ENCODE peak calls at places on chromosomes 7 and 10, in six cellular contexts. L is CD8-positive, alpha-beta T cell; C is pons; X is right cardiac atrium; V is stimulated activated CD8-positive, alpha-beta memory T cell treated with anti-CD3 and anti-CD28 coated beads, Interleukin-15, amount 100 ng/mL, for 24 hours; P is nucleus accumbens. G is an unnamed sample.

GRCh38 chr10:12586724-12587123 is 237.4 kb downstream of the CAMK1D start:
- DNase-seq in L (no peak), C (no peak), X (no peak), V (no peak), P (no peak), G (no peak)

GRCh38 chr10:43340619-43341018 is 30.8 kb upstream of the FXYD4 start:
- DNase-seq in L (no peak), C (no peak), X (no peak), V (no peak), P (no peak), G (no peak)

GRCh38 chr7:111841596-111842209 is 279.4 kb upstream of the IMMP2L start:
- DNase-seq in L (no peak), C (no peak), X (no peak), V (no peak), P (no peak), G (no peak)

GRCh38 chr10:13526952-13527863 is 1.6 kb downstream of the BEND7 start:
- DNase-seq in L (no peak), C (no peak), X (no peak), V (no peak), P (no peak), G (no peak)

GRCh38 chr10:30557884-30558283 is 71.7 kb downstream of the LYZL2 start:
- DNase-seq in L (no peak), C (no peak), X (no peak), V (no peak), P (no peak), G (no peak)

GRCh38 chr7:151251926-151252835 is 3.7 kb upstream of the SMARCD3 start:
- DNase-seq in L (no peak), C (peak), X (peak), V (no peak), P (peak), G (peak)

GRCh38 chr10:13938940-13939339 is 352.2 kb downstream of the PRPF18 start:
- DNase-seq in L (no peak), C (no peak), X (no peak), V (no peak), P (no peak), G (no peak)

GRCh38 chr7:101754432-101755159 is 62.8 kb upstream of the CUX1 start:
- DNase-seq in L (no peak), C (peak), X (no peak), V (no peak), P (no peak), G (no peak)

GRCh38 chr7:4709187-4709586 is 27.1 kb downstream of the FOXK1 start:
- DNase-seq in L (no peak), C (no peak), X (peak), V (no peak), P (no peak), G (no peak)

GRCh38 chr7:28123752-28124151 is 56.8 kb downstream of the JAZF1 start:
- DNase-seq in L (no peak), C (no peak), X (no peak), V (no peak), P (no peak), G (no peak)

GRCh38 chr10:71696635-71697326 is 22.8 kb downstream of the C10orf105 start:
- DNase-seq in L (peak), C (no peak), X (peak), V (peak), P (peak), G (no peak)

GRCh38 chr10:116629340-116629739 is 8.6 kb downstream of the PNLIPRP2 start:
- DNase-seq in L (no peak), C (no peak), X (no peak), V (no peak), P (no peak), G (no peak)